ENCODE peak calls at places on chromosome X, in ten cellular contexts. W is pancreas, J is mammary epithelial cell, V is breast epithelium, H is small intestine, Z is ascending aorta, U is fibroblast of lung, I is thoracic aorta, Q is thyroid gland, A is upper lobe of right lung. L is an unnamed sample.

GRCh38 chrX:31374786-31375185 is 302.9 kb upstream of the FTHL17 start:
- DNase-seq in W (no peak), J (no peak), V (no peak), H (no peak), Z (no peak), U (no peak), I (no peak), Q (no peak), A (no peak), L (no peak)

GRCh38 chrX:20595928-20596550 is 329.3 kb upstream of the RPS6KA3 start:
- DNase-seq in W (no peak), J (peak; percentile 69), V (no peak), H (no peak), Z (no peak), U (peak; percentile 54), I (no peak), Q (peak; percentile 20), A (no peak), L (peak; percentile 31)

GRCh38 chrX:79369871-79370270 is 2.7 kb upstream of the ITM2A start:
- DNase-seq in W (no peak), J (no peak), V (no peak), H (no peak), Z (no peak), U (no peak), I (no peak), Q (no peak), A (no peak), L (no peak)

GRCh38 chrX:40651620-40652223 is 4.4 kb upstream of the CXorf38 start:
- DNase-seq in W (peak; percentile 66), J (peak; percentile 44), V (no peak), H (peak; percentile 68), Z (no peak), U (peak; percentile 64), I (peak; percentile 5), Q (peak; percentile 73), A (no peak), L (no peak)

GRCh38 chrX:18026171-18026570 is 165.1 kb upstream of the RAI2 start:
- DNase-seq in W (no peak), J (no peak), V (no peak), H (no peak), Z (no peak), U (peak; percentile 0), I (no peak), Q (peak; percentile 1), A (no peak), L (no peak)

GRCh38 chrX:110060317-110060716 is 57.4 kb downstream of the TMEM164 start:
- DNase-seq in W (no peak), J (no peak), V (no peak), H (no peak), Z (no peak), U (no peak), I (no peak), Q (no peak), A (no peak), L (no peak)

GRCh38 chrX:14529288-14529989 is at the start of gene GLRA2:
- DNase-seq in W (no peak), J (peak; percentile 11), V (no peak), H (peak; percentile 6), Z (no peak), U (peak; percentile 24), I (no peak), Q (peak; percentile 6), A (no peak), L (no peak)

GRCh38 chrX:119990409-119990994 is 47.0 kb upstream of the NKAP start:
- DNase-seq in W (peak; percentile 54), J (no peak), V (no peak), H (no peak), Z (no peak), U (no peak), I (no peak), Q (no peak), A (no peak), L (no peak)

GRCh38 chrX:840556-840955 is 210.0 kb downstream of the SHOX start:
- DNase-seq in W (no peak), J (no peak), V (no peak), H (no peak), Z (no peak), U (no peak), I (no peak), Q (no peak), A (no peak), L (no peak)

GRCh38 chrX:149493567-149494562 is 11.2 kb downstream of the IDS start:
- DNase-seq in W (no peak), J (no peak), V (no peak), H (peak; percentile 55), Z (no peak), U (no peak), I (no peak), Q (peak; percentile 27), A (no peak), L (no peak)
- H3K27ac ChIP-seq in W (no peak overlapping the region), J (peak overlapping the region; percentile 83), V (no peak overlapping the region), H (no peak overlapping the region), Z (no peak overlapping the region), U (no peak overlapping the region), I (no peak overlapping the region), Q (no peak overlapping the region), A (no peak overlapping the region), L (peak overlapping the region; percentile 72)

GRCh38 chrX:12895856-12896255 is 10.6 kb upstream of the TLR8 start:
- DNase-seq in W (no peak), J (no peak), V (no peak), H (no peak), Z (no peak), U (no peak), I (no peak), Q (no peak), A (no peak), L (no peak)
- H3K27ac ChIP-seq in W (no peak overlapping the region), J (no peak overlapping the region), V (no peak overlapping the region), H (no peak overlapping the region), Z (no peak overlapping the region), U (no peak overlapping the region), I (no peak overlapping the region), Q (no peak overlapping the region), A (no peak overlapping the region), L (no peak overlapping the region)

DNA sequence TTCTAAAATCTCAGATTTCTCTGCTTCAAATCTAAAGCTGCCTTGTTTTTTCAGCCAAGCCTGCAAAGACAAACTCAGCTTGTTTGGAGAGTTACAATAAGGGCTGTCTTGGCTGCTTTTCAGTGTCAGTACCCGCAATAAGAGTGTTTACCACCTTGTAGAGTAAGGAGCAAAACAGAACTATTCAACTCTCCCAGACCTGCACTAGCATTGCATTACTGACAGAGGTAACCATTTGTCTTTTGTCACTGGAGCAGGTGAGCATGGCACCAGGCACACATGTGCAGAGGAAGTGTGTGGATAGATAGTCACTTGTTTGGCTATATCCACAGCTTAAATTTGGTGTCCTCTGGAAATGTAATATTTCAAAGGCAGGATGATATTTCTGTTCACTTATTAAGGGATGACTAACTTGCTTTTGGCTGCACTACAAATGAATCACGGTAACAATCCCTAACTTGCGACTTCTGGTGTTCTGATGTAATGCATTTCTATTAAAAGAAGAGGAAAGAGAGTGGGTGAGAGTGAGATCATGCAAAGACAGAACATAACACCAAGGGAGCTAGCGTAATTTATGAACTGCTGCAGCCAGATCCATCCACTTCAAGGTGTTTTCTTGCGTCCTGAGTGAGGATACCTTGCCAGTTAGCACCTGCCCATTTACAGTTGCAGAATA is 38.6 kb downstream of the PTCHD1 start:
- DNase-seq in W (no peak), J (peak; percentile 81), V (no peak), H (no peak), Z (no peak), U (peak; percentile 78), I (no peak), Q (peak; percentile 5), A (no peak), L (peak; percentile 43)
- H3K27ac ChIP-seq in W (no peak overlapping the region), J (no peak overlapping the region), V (no peak overlapping the region), H (no peak overlapping the region), Z (peak overlapping the region; percentile 9), U (no peak overlapping the region), I (peak overlapping the region; percentile 60), Q (no peak overlapping the region), A (no peak overlapping the region), L (no peak overlapping the region)

GRCh38 chrX:68831405-68832100 is 2.7 kb downstream of the EFNB1 start:
- DNase-seq in W (no peak), J (no peak), V (no peak), H (no peak), Z (no peak), U (no peak), I (no peak), Q (no peak), A (no peak), L (no peak)
- H3K27ac ChIP-seq in W (no peak overlapping the region), J (peak overlapping the region; percentile 81), V (peak overlapping the region; percentile 76), H (peak overlapping the region; percentile 95), Z (peak overlapping the region; percentile 6), U (no peak overlapping the region), I (no peak overlapping the region), Q (no peak overlapping the region), A (no peak overlapping the region), L (peak overlapping the region; percentile 87)

DNA sequence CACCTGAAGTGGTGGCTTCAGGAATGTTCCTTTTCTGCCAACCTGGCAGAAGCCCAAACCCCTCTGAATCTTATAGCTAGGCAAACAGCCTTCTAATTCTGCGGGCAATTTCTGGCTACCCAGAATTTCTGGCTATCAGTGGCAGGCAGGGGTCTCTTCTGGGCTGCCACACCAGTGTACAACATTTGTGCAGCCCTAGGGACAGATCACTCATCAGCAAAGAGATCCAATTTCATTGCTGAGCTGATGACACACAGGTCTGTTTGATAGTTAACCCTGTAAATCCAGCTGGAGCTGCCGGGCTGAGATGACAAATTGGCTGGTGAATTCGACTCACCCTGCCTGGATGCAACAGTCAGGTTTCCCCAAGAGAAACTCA is 2.4 kb downstream of the MID1 start:
- DNase-seq in W (no peak), J (peak; percentile 67), V (no peak), H (no peak), Z (no peak), U (no peak), I (no peak), Q (peak; percentile 73), A (no peak), L (no peak)
- H3K27ac ChIP-seq in W (no peak overlapping the region), J (peak overlapping the region; percentile 76), V (peak overlapping the region; percentile 23), H (peak overlapping the region; percentile 80), Z (no peak overlapping the region), U (no peak overlapping the region), I (no peak overlapping the region), Q (peak overlapping the region; percentile 9), A (peak overlapping the region; percentile 11), L (peak overlapping the region; percentile 55)

GRCh38 chrX:68249904-68250303 is 183.4 kb downstream of the OPHN1 start:
- DNase-seq in W (no peak), J (no peak), V (no peak), H (no peak), Z (no peak), U (no peak), I (no peak), Q (no peak), A (no peak), L (no peak)
- H3K27ac ChIP-seq in W (no peak overlapping the region), J (no peak overlapping the region), V (no peak overlapping the region), H (no peak overlapping the region), Z (no peak overlapping the region), U (no peak overlapping the region), I (no peak overlapping the region), Q (no peak overlapping the region), A (peak overlapping the region; percentile 51), L (no peak overlapping the region)

GRCh38 chrX:6225307-6226052 is 3.2 kb downstream of the NLGN4X start:
- DNase-seq in W (no peak), J (peak; percentile 5), V (no peak), H (no peak), Z (no peak), U (no peak), I (no peak), Q (no peak), A (no peak), L (no peak)
- H3K27ac ChIP-seq in W (no peak overlapping the region), J (no peak overlapping the region), V (no peak overlapping the region), H (no peak overlapping the region), Z (no peak overlapping the region), U (no peak overlapping the region), I (no peak overlapping the region), Q (no peak overlapping the region), A (no peak overlapping the region), L (no peak overlapping the region)